ENCODE peak calls at places on chromosomes 16 and 17, in seven cellular contexts. J is neuronal stem cell, O is H1, D is IMR-90, B is mesenchymal stem cell, Z is mesendoderm, K is trophoblast cell. N is an unnamed sample.
A peak's percentile ranks its signal among the peaks of the same experiment; 100 is the strongest.

GRCh38 chr16:64419832-64420231 is 702.0 kb downstream of the CDH11 start:
- DNase-seq in J (no peak), O (no peak), D (no peak), B (no peak), Z (no peak), K (no peak), N (no peak)

GRCh38 chr17:35930211-35931065 is at the start of gene RDM1:
- DNase-seq in J (peak; percentile 73), O (peak; percentile 96), D (peak; percentile 34), B (peak; percentile 72), Z (peak; percentile 92), K (peak; percentile 60), N (peak; percentile 96)

GRCh38 chr17:54620380-54620978 is 280.2 kb upstream of the TOM1L1 start:
- DNase-seq in J (no peak), O (no peak), D (no peak), B (no peak), Z (no peak), K (no peak), N (no peak)

GRCh38 chr16:25064967-25065366 is 46.6 kb upstream of the LCMT1 start:
- DNase-seq in J (no peak), O (no peak), D (peak; percentile 9), B (no peak), Z (no peak), K (no peak), N (no peak)

GRCh38 chr17:75096082-75096625 is 8.4 kb downstream of the SLC16A5 start:
- DNase-seq in J (no peak), O (no peak), D (peak; percentile 69), B (peak; percentile 84), Z (peak; percentile 91), K (peak; percentile 93), N (peak; percentile 80)

GRCh38 chr17:58530655-58531054 is 16.2 kb upstream of the MTMR4 start:
- DNase-seq in J (no peak), O (no peak), D (no peak), B (no peak), Z (no peak), K (no peak), N (no peak)

GRCh38 chr16:83898463-83899271 is at the start of gene MLYCD:
- DNase-seq in J (peak; percentile 68), O (peak; percentile 80), D (peak; percentile 58), B (peak; percentile 76), Z (peak; percentile 87), K (peak; percentile 93), N (peak; percentile 91)

GRCh38 chr17:47208744-47209488 is at the start of gene MYL4:
- DNase-seq in J (no peak), O (no peak), D (no peak), B (peak; percentile 25), Z (peak; percentile 81), K (peak; percentile 23), N (no peak)

GRCh38 chr16:46620265-46621005 is 744 bp downstream of the SHCBP1 start:
- DNase-seq in J (no peak), O (no peak), D (no peak), B (peak; percentile 30), Z (no peak), K (no peak), N (no peak)

GRCh38 chr17:58533616-58534188 is 19.3 kb upstream of the MTMR4 start:
- DNase-seq in J (no peak), O (no peak), D (no peak), B (no peak), Z (no peak), K (no peak), N (no peak)

GRCh38 chr16:65648111-65648510 is 526.2 kb upstream of the CDH11 start:
- DNase-seq in J (no peak), O (no peak), D (no peak), B (no peak), Z (no peak), K (no peak), N (no peak)

GRCh38 chr17:36778458-36778857 is 158.8 kb upstream of the LHX1 start:
- DNase-seq in J (no peak), O (no peak), D (no peak), B (no peak), Z (no peak), K (no peak), N (no peak)

GRCh38 chr17:57431415-57431814 is 175.1 kb downstream of the MSI2 start:
- DNase-seq in J (no peak), O (no peak), D (no peak), B (no peak), Z (no peak), K (peak; percentile 63), N (no peak)

GRCh38 chr16:57390635-57391307 is 13.8 kb upstream of the CCL17 start:
- DNase-seq in J (no peak), O (no peak), D (no peak), B (no peak), Z (no peak), K (no peak), N (no peak)

GRCh38 chr17:82361885-82362633 is 3.0 kb downstream of the TEX19 start:
- DNase-seq in J (no peak), O (no peak), D (no peak), B (no peak), Z (no peak), K (no peak), N (no peak)

GRCh38 chr17:57438031-57438731 is 181.9 kb downstream of the MSI2 start:
- DNase-seq in J (no peak), O (no peak), D (no peak), B (no peak), Z (no peak), K (no peak), N (no peak)

GRCh38 chr16:47016700-47017133 is 43.2 kb upstream of the DNAJA2 start:
- DNase-seq in J (no peak), O (no peak), D (no peak), B (no peak), Z (no peak), K (no peak), N (no peak)

GRCh38 chr17:37160940-37161339 is 212.2 kb downstream of the AATF start:
- DNase-seq in J (no peak), O (no peak), D (peak; percentile 57), B (peak; percentile 62), Z (no peak), K (peak; percentile 14), N (no peak)

GRCh38 chr17:57600092-57600491 is 145.0 kb downstream of the CCDC182 start:
- DNase-seq in J (no peak), O (no peak), D (no peak), B (peak; percentile 16), Z (no peak), K (no peak), N (no peak)

GRCh38 chr17:82683534-82683933 is 15.0 kb downstream of the RAB40B start:
- DNase-seq in J (no peak), O (no peak), D (no peak), B (no peak), Z (no peak), K (no peak), N (no peak)

GRCh38 chr16:4410335-4411075 is 5.9 kb downstream of the CORO7 start:
- DNase-seq in J (no peak), O (no peak), D (peak; percentile 98), B (peak; percentile 96), Z (no peak), K (peak; percentile 75), N (no peak)

GRCh38 chr16:88014201-88014781 is 63.1 kb downstream of the BANP start:
- DNase-seq in J (no peak), O (no peak), D (peak; percentile 77), B (peak; percentile 68), Z (no peak), K (no peak), N (no peak)
- H4K8ac ChIP-seq in J (no peak overlapping the region), O (no peak overlapping the region), D (peak overlapping the region; percentile 44), B (peak overlapping the region; percentile 12), Z (no peak overlapping the region), K (no peak overlapping the region), N (no peak overlapping the region)

DNA sequence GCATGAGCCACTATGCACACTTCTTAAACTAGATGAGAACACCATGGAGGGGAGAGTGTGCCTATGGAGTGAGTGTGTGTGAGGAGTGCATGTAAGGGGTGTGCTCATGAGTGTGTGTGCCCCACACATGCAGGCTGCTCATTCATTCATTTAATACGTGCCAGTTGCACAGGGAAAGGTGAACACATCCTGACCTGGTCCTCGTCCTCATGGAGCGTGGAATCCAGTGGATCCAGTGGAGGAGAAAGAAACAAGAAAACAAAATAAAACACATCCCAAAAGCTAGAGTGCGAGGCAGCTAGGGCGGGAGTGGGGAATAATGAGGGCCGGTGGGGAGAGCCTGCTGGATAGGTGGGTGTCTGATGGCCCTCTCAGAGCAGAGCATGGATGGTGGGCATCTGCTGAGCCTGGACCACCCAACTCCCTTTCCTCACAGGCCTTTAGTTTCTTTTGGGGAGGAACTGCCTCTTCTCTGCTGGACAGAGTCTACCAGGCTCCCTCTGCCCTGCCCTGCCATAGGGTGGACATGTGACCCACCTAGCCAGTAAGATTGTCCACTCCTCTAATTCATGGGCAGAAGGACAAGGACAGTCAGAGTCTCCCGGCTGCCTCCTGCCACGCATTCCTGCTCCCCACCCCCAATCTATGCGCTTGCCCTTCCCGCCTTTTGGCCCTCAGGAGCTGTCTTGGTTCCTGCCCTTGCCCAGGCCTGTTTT is 204.3 kb downstream of the RAB11FIP4 start:
- DNase-seq in J (no peak), O (no peak), D (no peak), B (no peak), Z (peak; percentile 66), K (peak; percentile 73), N (no peak)
- H3K4me1 ChIP-seq in J (peaks cover 5% of the 10 kb centered on the region), O (no peaks in the 10 kb centered on the region), D (peaks cover 40% of the 10 kb centered on the region), B (peaks cover 61% of the 10 kb centered on the region), Z (peaks cover 11% of the 10 kb centered on the region), K (peaks cover 45% of the 10 kb centered on the region), N (no peaks in the 10 kb centered on the region)

DNA sequence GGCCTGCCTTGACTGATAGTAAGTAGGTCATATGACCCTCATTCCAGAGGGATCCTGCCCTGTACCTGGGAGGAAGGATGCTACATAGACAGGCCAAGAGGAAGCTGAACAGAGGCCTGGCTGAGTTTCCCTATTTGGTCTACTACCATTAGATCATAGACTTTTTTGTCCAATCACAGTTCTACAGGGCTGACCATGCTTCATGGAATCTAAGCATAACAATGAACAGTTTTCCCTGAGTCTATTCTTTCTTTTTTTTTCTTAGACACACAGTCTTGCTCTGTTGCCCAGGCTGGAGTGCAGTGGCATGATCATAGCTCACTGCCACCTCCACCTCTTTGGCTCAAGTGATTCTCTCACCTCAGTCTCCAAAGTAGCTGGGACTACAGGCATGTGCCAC is 3.9 kb downstream of the GPR179 start:
- DNase-seq in J (no peak), O (no peak), D (peak; percentile 39), B (no peak), Z (no peak), K (no peak), N (no peak)
- H4K8ac ChIP-seq in J (no peak overlapping the region), O (no peak overlapping the region), D (no peak overlapping the region), B (no peak overlapping the region), Z (no peak overlapping the region), K (no peak overlapping the region), N (no peak overlapping the region)

GRCh38 chr17:79033741-79034501 is 10.0 kb downstream of the C1QTNF1 start:
- DNase-seq in J (no peak), O (no peak), D (no peak), B (no peak), Z (no peak), K (no peak), N (no peak)

GRCh38 chr17:79035686-79036085 is 11.7 kb downstream of the C1QTNF1 start:
- DNase-seq in J (no peak), O (no peak), D (no peak), B (no peak), Z (no peak), K (no peak), N (no peak)

GRCh38 chr17:79036609-79037008 is 12.6 kb downstream of the C1QTNF1 start:
- DNase-seq in J (no peak), O (no peak), D (peak; percentile 94), B (peak; percentile 91), Z (no peak), K (no peak), N (no peak)

GRCh38 chr17:79036181-79036580 is 12.2 kb downstream of the C1QTNF1 start:
- DNase-seq in J (no peak), O (no peak), D (no peak), B (no peak), Z (no peak), K (no peak), N (no peak)

GRCh38 chr17:79034931-79035485 is 11.0 kb downstream of the C1QTNF1 start:
- DNase-seq in J (no peak), O (no peak), D (no peak), B (no peak), Z (no peak), K (no peak), N (no peak)
- H3K4me1 ChIP-seq in J (peaks cover 2% of the 10 kb centered on the region), O (no peaks in the 10 kb centered on the region), D (peaks cover 24% of the 10 kb centered on the region), B (peaks cover 8% of the 10 kb centered on the region), Z (no peaks in the 10 kb centered on the region), K (peaks cover 9% of the 10 kb centered on the region), N (no peaks in the 10 kb centered on the region)